ENCODE peak calls at places on chromosomes 3 and 15, in eight cellular contexts. A is activated CD4-positive, alpha-beta T cell treated with anti-CD3 and anti-CD28 coated beads, Interleukin-2, amount 50 U/mL, for 24 hours; E is nephron progenitor cell; H is AG08396; S is stimulated activated CD4-positive, alpha-beta T cell treated with anti-CD3 and anti-CD28 coated beads, Interleukin-15, amount 100 ng/mL, for 1 hour; C is HT1080; Z is GM12865; V is GM19239. Y is an unnamed sample.

GRCh38 chr3:99859855-99860254 is 42.2 kb downstream of the CMSS1 start:
- DNase-seq in V (no peak), H (peak), S (no peak), C (peak), A (no peak), E (no peak), Z (no peak), Y (peak)

GRCh38 chr3:197518794-197519451 is 36.8 kb downstream of the BDH1 start:
- DNase-seq in A (no peak), E (no peak), Z (peak), V (no peak), C (peak), S (no peak), H (no peak), Y (no peak)

GRCh38 chr3:31466016-31466415 is 66.7 kb upstream of the STT3B start:
- DNase-seq in E (no peak), V (no peak), S (no peak), A (no peak), Z (no peak), C (peak), H (no peak), Y (no peak)

GRCh38 chr3:124588794-124589193 is 141.5 kb upstream of the UMPS start:
- DNase-seq in E (no peak), Z (peak), S (no peak), H (no peak), A (no peak), C (no peak), V (no peak), Y (no peak)

GRCh38 chr3:10553586-10554235 is 48.3 kb upstream of the ATP2B2 start:
- DNase-seq in E (peak), Z (no peak), H (no peak), V (no peak), S (no peak), C (no peak), A (no peak), Y (no peak)

GRCh38 chr15:33183334-33183733 is 11.2 kb downstream of the FMN1 start:
- DNase-seq in V (no peak), A (no peak), C (no peak), E (no peak), S (no peak), Z (no peak), H (no peak), Y (no peak)

GRCh38 chr15:61315471-61315870 is 86.4 kb upstream of the RORA start:
- DNase-seq in A (no peak), S (no peak), H (no peak), V (no peak), E (no peak), C (no peak), Z (no peak), Y (no peak)

GRCh38 chr15:78727561-78727960 is 83.7 kb downstream of the ADAMTS7 start:
- DNase-seq in C (peak), Z (no peak), A (no peak), V (no peak), H (no peak), E (no peak), S (no peak), Y (no peak)

GRCh38 chr3:32569540-32570425 is 875 bp downstream of the DYNC1LI1 start:
- DNase-seq in V (peak), E (peak), A (peak), S (peak), Z (peak), H (no peak), C (peak), Y (no peak)

GRCh38 chr15:40310001-40310959 is 2.5 kb upstream of the PLCB2 start:
- DNase-seq in C (peak), V (no peak), Z (peak), E (peak), A (no peak), H (peak), S (no peak), Y (no peak)

GRCh38 chr15:79635149-79635771 is 203.1 kb downstream of the MINAR1 start:
- DNase-seq in E (no peak), C (no peak), A (no peak), V (no peak), S (no peak), Z (no peak), H (no peak), Y (no peak)

GRCh38 chr3:99394831-99395733 is 243.3 kb upstream of the COL8A1 start:
- DNase-seq in C (peak), V (no peak), H (peak), A (no peak), E (no peak), S (no peak), Z (no peak), Y (peak)